ENCODE peak calls at places on chromosomes 2 and 18, in five cellular contexts. J, Y, H, C and A are unnamed samples.

GRCh38 chr2:35428548-35428947 is 927.0 kb upstream of the CRIM1 start:
- DNase-seq in C (no peak), H (no peak), J (no peak), Y (peak), A (no peak)

GRCh38 chr2:176056411-176056810 is 27.4 kb downstream of the EVX2 start:
- DNase-seq in J (no peak), Y (no peak), C (no peak), H (no peak), A (no peak)

GRCh38 chr2:201698588-201699226 is at the start of gene MPP4:
- DNase-seq in J (no peak), H (no peak), Y (peak), C (no peak), A (no peak)

GRCh38 chr2:55734726-55735125 is 41.1 kb upstream of the PNPT1 start:
- DNase-seq in Y (no peak), H (no peak), J (no peak), C (no peak), A (no peak)

GRCh38 chr2:42296226-42296625 is 64.8 kb downstream of the COX7A2L start:
- DNase-seq in Y (no peak), C (no peak), H (no peak), J (no peak), A (no peak)

GRCh38 chr2:40457846-40458245 is 6.0 kb upstream of the SLC8A1 start:
- DNase-seq in J (no peak), H (peak), Y (peak), C (no peak), A (no peak)

GRCh38 chr2:190205643-190206042 is 114.0 kb downstream of the HIBCH start:
- DNase-seq in J (no peak), C (no peak), H (no peak), Y (peak), A (no peak)

GRCh38 chr2:63486861-63487290 is 101.4 kb downstream of the WDPCP start:
- DNase-seq in J (no peak), H (no peak), Y (no peak), C (no peak), A (no peak)

GRCh38 chr2:184734338-184734737 is 136.0 kb downstream of the ZNF804A start:
- DNase-seq in J (no peak), H (no peak), C (no peak), Y (no peak), A (no peak)

GRCh38 chr2:143616452-143616851 is 487.2 kb downstream of the ARHGAP15 start:
- DNase-seq in H (no peak), C (no peak), Y (no peak), J (no peak), A (no peak)

GRCh38 chr2:241003369-241003768 is 5.0 kb downstream of the SNED1 start:
- DNase-seq in Y (no peak), H (no peak), J (no peak), C (no peak), A (no peak)

GRCh38 chr2:166831930-166832329 is 56.4 kb upstream of the XIRP2 start:
- DNase-seq in Y (no peak), J (no peak), C (no peak), H (no peak), A (no peak)

GRCh38 chr18:55731594-55732042 is 143.6 kb upstream of the TCF4 start:
- DNase-seq in C (no peak), J (no peak), H (no peak), Y (peak), A (no peak)

GRCh38 chr2:149490296-149490695 is 97.3 kb downstream of the MMADHC start:
- DNase-seq in Y (peak), J (no peak), H (peak), C (no peak), A (no peak)

GRCh38 chr2:211860224-211860623 is 678.4 kb downstream of the ERBB4 start:
- DNase-seq in H (no peak), J (no peak), C (no peak), Y (no peak), A (no peak)

GRCh38 chr2:234606906-234607305 is 110.0 kb upstream of the ARL4C start:
- DNase-seq in H (no peak), J (no peak), Y (no peak), C (no peak), A (no peak)

GRCh38 chr2:143252138-143252907 is 123.1 kb downstream of the ARHGAP15 start:
- DNase-seq in J (no peak), Y (no peak), H (no peak), C (no peak), A (no peak)

GRCh38 chr18:8706545-8706980 is 1.2 kb downstream of the MTCL1 start:
- DNase-seq in C (peak), Y (no peak), J (no peak), H (peak), A (no peak)

GRCh38 chr18:31268985-31269406 is 49.0 kb upstream of the DSG1 start:
- DNase-seq in H (no peak), J (no peak), C (no peak), Y (no peak), A (no peak)

GRCh38 chr2:160308915-160309314 is 108.8 kb upstream of the ITGB6 start:
- DNase-seq in C (no peak), J (no peak), H (peak), Y (peak), A (no peak)

GRCh38 chr18:22517356-22517755 is 99.6 kb upstream of the CTAGE1 start:
- DNase-seq in J (no peak), C (no peak), H (no peak), Y (peak), A (no peak)

GRCh38 chr2:68727698-68728375 is 6.8 kb upstream of the ARHGAP25 start:
- DNase-seq in H (peak), J (no peak), Y (no peak), C (no peak), A (no peak)

GRCh38 chr2:168002021-168002553 is 245.3 kb downstream of the STK39 start:
- DNase-seq in H (no peak), J (no peak), C (no peak), Y (peak), A (no peak)

GRCh38 chr2:31324000-31324633 is 90.2 kb downstream of the EHD3 start:
- DNase-seq in J (no peak), H (no peak), Y (no peak), C (no peak), A (no peak)

GRCh38 chr2:165067958-165068612 is 112.8 kb upstream of the SLC38A11 start:
- DNase-seq in H (peak), Y (peak), C (no peak), J (no peak), A (peak)

GRCh38 chr18:28834889-28835288 is 658.0 kb upstream of the CDH2 start:
- DNase-seq in J (no peak), C (no peak), H (peak), Y (peak), A (no peak)

GRCh38 chr2:168311265-168311925 is 64.0 kb upstream of the STK39 start:
- DNase-seq in Y (no peak), J (no peak), H (no peak), C (no peak), A (no peak)

GRCh38 chr2:238250896-238251295 is 11.1 kb upstream of the HES6 start:
- DNase-seq in H (no peak), Y (no peak), C (no peak), J (no peak), A (no peak)

GRCh38 chr2:107112561-107112960 is 226.6 kb upstream of the ST6GAL2 start:
- DNase-seq in Y (no peak), H (no peak), C (no peak), J (no peak), A (no peak)

GRCh38 chr2:18378020-18378653 is 182.3 kb downstream of the RDH14 start:
- DNase-seq in Y (peak), C (no peak), J (no peak), H (peak), A (no peak)